ENCODE peak calls at places on chromosomes 6 and 20, in five cellular contexts. Q is stimulated activated CD8-positive, alpha-beta memory T cell treated with anti-CD3 and anti-CD28 coated beads, Interleukin-4, amount 100 ng/mL, for 24 hours; X is HT1080; O is amniotic stem cell; L is T follicular helper cell. E is an unnamed sample.

GRCh38 chr6:151001387-151002063 is 136.0 kb downstream of the MTHFD1L start:
- DNase-seq in Q (no peak), X (no peak), O (no peak), L (no peak), E (no peak)

GRCh38 chr6:102686461-102686860 is 1293.0 kb downstream of the GRIK2 start:
- DNase-seq in Q (no peak), X (no peak), O (no peak), L (no peak), E (no peak)

GRCh38 chr20:31719644-31720485 is 2.8 kb downstream of the BCL2L1 start:
- DNase-seq in Q (no peak), X (peak), O (no peak), L (no peak), E (no peak)

GRCh38 chr6:40358473-40359460 is 228.4 kb downstream of the LRFN2 start:
- DNase-seq in Q (no peak), X (no peak), O (no peak), L (no peak), E (no peak)

GRCh38 chr6:21816231-21816630 is 222.7 kb downstream of the SOX4 start:
- DNase-seq in Q (no peak), X (no peak), O (no peak), L (no peak), E (no peak)

GRCh38 chr6:44278316-44278715 is 8.1 kb downstream of the TMEM151B start:
- DNase-seq in Q (no peak), X (no peak), O (no peak), L (no peak), E (no peak)

GRCh38 chr6:6230286-6230685 is 90.2 kb downstream of the F13A1 start:
- DNase-seq in Q (no peak), X (peak), O (no peak), L (no peak), E (no peak)

GRCh38 chr20:44247131-44247571 is at the start of gene GDAP1L1:
- DNase-seq in Q (no peak), X (no peak), O (no peak), L (no peak), E (no peak)

GRCh38 chr6:122184260-122184934 is 215.1 kb upstream of the HSF2 start:
- DNase-seq in Q (no peak), X (peak), O (peak), L (no peak), E (no peak)

GRCh38 chr20:10670521-10671220 is 3.1 kb downstream of the JAG1 start:
- DNase-seq in Q (no peak), X (no peak), O (no peak), L (no peak), E (no peak)

GRCh38 chr6:97885844-97886243 is 602.8 kb upstream of the MMS22L start:
- DNase-seq in Q (no peak), X (no peak), O (no peak), L (no peak), E (no peak)

GRCh38 chr20:2891343-2891742 is 18.1 kb downstream of the PTPRA start:
- DNase-seq in Q (no peak), X (no peak), O (no peak), L (no peak), E (no peak)

GRCh38 chr6:14016930-14017625 is 92.3 kb downstream of the RNF182 start:
- DNase-seq in Q (no peak), X (no peak), O (no peak), L (no peak), E (no peak)

GRCh38 chr20:49285813-49286494 is 8.1 kb upstream of the ZNFX1 start:
- DNase-seq in Q (no peak), X (no peak), O (no peak), L (no peak), E (no peak)

GRCh38 chr6:30311101-30311500 is 15.6 kb upstream of the TRIM39 start:
- DNase-seq in Q (no peak), X (no peak), O (no peak), L (no peak), E (no peak)

E was measured in stimulated activated CD4-positive, alpha-beta T cell treated with anti-CD3 and anti-CD28 coated beads, Interleukin-15, amount 100 ng/mL, for 48 hours.